ENCODE peak calls at places on chromosomes 7 and 10, in nine cellular contexts. A is lung, T is body of pancreas, K is ovary, S is AG04450, W is mammary epithelial cell, B is lower lobe of right lung, V is Calu3, D is GM13977. P is an unnamed sample.

GRCh38 chr10:100688201-100688600 is 57.2 kb upstream of the PAX2 start:
- DNase-seq in V (no peak), W (no peak), B (no peak), D (no peak), A (no peak), S (no peak), T (no peak), K (no peak), P (no peak)

GRCh38 chr7:159201722-159202330 is 57.2 kb upstream of the VIPR2 start:
- DNase-seq in K (no peak), V (no peak), A (no peak), S (no peak), W (no peak), D (no peak), B (no peak), T (no peak), P (no peak)

GRCh38 chr7:151571471-151571870 is 51.8 kb upstream of the RHEB start:
- DNase-seq in B (no peak), S (no peak), A (no peak), T (no peak), V (no peak), K (no peak), W (no peak), D (no peak), P (no peak)

GRCh38 chr10:31186225-31187010 is 132.6 kb upstream of the ZEB1 start:
- DNase-seq in S (no peak), V (peak), K (no peak), B (no peak), T (no peak), W (peak), D (no peak), A (no peak), P (no peak)

GRCh38 chr10:26665080-26666048 is 32.1 kb upstream of the PDSS1 start:
- DNase-seq in S (no peak), K (no peak), D (no peak), T (no peak), V (no peak), B (no peak), A (no peak), W (no peak), P (no peak)

GRCh38 chr7:141558544-141559183 is 7.5 kb downstream of the AGK start:
- DNase-seq in V (no peak), S (no peak), D (peak), A (no peak), T (no peak), W (peak), K (no peak), B (no peak), P (no peak)

GRCh38 chr10:27019827-27020226 is 80.5 kb downstream of the ANKRD26 start:
- DNase-seq in K (no peak), A (no peak), B (no peak), V (no peak), D (no peak), S (no peak), W (no peak), T (no peak), P (no peak)

GRCh38 chr7:82624337-82624736 is 180.8 kb upstream of the CACNA2D1 start:
- DNase-seq in V (no peak), S (peak), A (no peak), B (no peak), D (no peak), W (peak), K (no peak), T (no peak), P (no peak)

GRCh38 chr7:104196161-104196560 is 11.7 kb downstream of the ORC5 start:
- DNase-seq in S (no peak), V (no peak), A (no peak), B (no peak), W (no peak), K (no peak), D (no peak), T (no peak), P (no peak)

GRCh38 chr10:113139695-113140094 is 189.6 kb downstream of the TCF7L2 start:
- DNase-seq in V (no peak), T (no peak), B (no peak), W (no peak), D (no peak), S (no peak), K (no peak), A (no peak), P (no peak)

GRCh38 chr7:141590666-141591065 is 39.5 kb downstream of the AGK start:
- DNase-seq in W (peak), B (no peak), K (no peak), S (no peak), A (no peak), D (no peak), V (no peak), T (no peak), P (no peak)

GRCh38 chr7:150406565-150407421 is 27.7 kb downstream of the ZNF775 start:
- DNase-seq in B (no peak), S (no peak), K (no peak), D (peak), T (peak), W (no peak), A (no peak), V (peak), P (peak)

GRCh38 chr10:97138174-97138573 is 47.6 kb downstream of the SLIT1 start:
- DNase-seq in S (no peak), W (no peak), K (no peak), A (no peak), B (no peak), V (peak), D (no peak), T (peak), P (no peak)

GRCh38 chr10:32962541-32962940 is 4.5 kb upstream of the ITGB1 start:
- DNase-seq in K (no peak), S (no peak), V (no peak), D (no peak), B (no peak), A (no peak), W (no peak), T (no peak), P (no peak)

GRCh38 chr10:32963102-32963501 is 5.1 kb upstream of the ITGB1 start:
- DNase-seq in V (no peak), A (no peak), D (no peak), W (peak), B (no peak), S (peak), K (no peak), T (no peak), P (no peak)

GRCh38 chr10:32961343-32961891 is 3.4 kb upstream of the ITGB1 start:
- DNase-seq in A (no peak), B (no peak), T (no peak), S (no peak), K (no peak), D (no peak), W (no peak), V (no peak), P (no peak)

GRCh38 chr10:32960022-32960421 is 2.0 kb upstream of the ITGB1 start:
- DNase-seq in B (no peak), S (no peak), V (no peak), T (no peak), D (no peak), K (no peak), W (peak), A (no peak), P (no peak)

DNA sequence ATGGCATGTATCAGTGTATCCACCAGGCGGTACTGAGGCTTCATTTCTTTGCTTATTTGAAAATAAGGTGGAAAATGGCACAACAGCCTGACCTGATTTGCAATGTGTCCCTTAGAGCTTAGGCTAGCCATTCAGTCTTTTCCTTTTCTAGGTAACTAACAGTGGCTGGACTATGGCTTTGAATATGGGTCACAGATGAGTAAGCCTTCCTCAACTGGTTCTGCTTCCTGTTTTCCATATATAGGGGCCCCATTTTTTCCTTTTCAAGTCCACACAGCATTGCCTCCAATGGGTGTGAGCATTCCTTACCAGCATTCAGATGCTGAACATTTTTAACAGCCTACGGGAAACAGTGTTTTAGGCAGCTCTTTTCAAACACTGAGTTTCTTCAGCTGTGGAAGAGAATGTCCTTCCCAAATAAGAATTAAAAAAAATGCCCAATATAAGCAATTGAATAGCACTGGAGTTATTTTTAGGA is 3.9 kb upstream of the ITGB1 start:
- DNase-seq in T (no peak), K (no peak), D (no peak), V (peak), B (no peak), W (peak), A (no peak), S (peak), P (no peak)
- TF ChIP-seq CTCF in T (no peak), K (no peak), D (no peak), V (no peak), B (no peak), W (no peak), A (no peak), S (peak), P (no peak)

DNA sequence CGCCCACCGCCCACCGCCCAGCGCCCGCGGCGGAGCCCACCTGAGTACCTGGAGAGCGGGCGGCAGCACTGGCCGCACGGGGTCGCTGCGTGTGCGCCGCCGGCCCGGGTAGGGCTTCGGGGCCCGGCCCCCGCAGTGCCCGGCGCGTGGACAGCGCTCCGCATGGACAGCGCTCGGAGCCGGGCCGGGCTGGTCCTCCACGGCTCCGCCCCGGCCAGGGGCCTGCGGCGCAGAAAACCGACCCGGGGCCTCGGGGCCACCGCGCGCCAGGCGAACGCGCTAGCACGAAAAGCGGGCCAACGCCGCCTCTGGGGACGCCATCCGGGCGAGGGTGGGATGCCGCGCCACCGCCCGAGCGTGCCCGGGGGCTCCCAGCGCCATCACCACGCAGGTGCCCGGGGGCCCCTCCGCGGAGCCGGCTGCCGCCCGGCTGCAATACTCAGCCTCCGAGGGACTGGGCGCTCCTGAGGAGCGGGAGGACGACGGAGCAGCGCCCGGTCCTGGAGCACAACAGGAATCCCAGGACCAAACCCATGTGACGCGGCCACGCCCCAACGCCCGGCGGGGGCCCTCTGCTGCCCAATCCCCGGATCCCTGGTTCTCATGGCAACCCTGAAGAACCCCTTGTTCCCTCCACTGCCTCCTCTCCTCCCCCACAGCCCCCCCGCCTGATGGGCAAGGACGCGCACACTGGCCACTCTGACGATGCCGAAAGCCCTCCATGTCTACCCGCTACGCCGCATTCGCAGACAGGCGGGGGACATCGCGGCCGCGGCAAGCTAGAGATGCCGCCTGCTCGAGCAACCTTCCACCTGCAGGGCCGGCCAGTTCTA is at the start of gene GRB10:
- DNase-seq in V (peak), S (no peak), T (peak), K (peak), W (no peak), D (no peak), B (peak), A (no peak), P (no peak)
- TF ChIP-seq CTCF in V (peak), S (peak), T (peak), K (no peak), W (no peak), D (peak), B (no peak), A (no peak), P (no peak)

GRCh38 chr10:60735244-60735643 is 43.0 kb upstream of the CDK1 start:
- DNase-seq in S (no peak), A (no peak), D (no peak), W (peak), V (no peak), B (no peak), T (no peak), K (no peak), P (peak)

GRCh38 chr10:60737242-60737641 is 41.0 kb upstream of the CDK1 start:
- DNase-seq in T (no peak), W (no peak), A (no peak), D (no peak), S (no peak), K (no peak), V (peak), B (no peak), P (no peak)

GRCh38 chr10:60734226-60734625 is 44.1 kb upstream of the CDK1 start:
- DNase-seq in V (no peak), T (no peak), S (no peak), D (no peak), B (no peak), W (no peak), A (no peak), K (no peak), P (no peak)

GRCh38 chr10:60742512-60742911 is 35.8 kb upstream of the CDK1 start:
- DNase-seq in B (no peak), S (no peak), V (no peak), T (no peak), A (no peak), W (no peak), D (no peak), K (no peak), P (no peak)

DNA sequence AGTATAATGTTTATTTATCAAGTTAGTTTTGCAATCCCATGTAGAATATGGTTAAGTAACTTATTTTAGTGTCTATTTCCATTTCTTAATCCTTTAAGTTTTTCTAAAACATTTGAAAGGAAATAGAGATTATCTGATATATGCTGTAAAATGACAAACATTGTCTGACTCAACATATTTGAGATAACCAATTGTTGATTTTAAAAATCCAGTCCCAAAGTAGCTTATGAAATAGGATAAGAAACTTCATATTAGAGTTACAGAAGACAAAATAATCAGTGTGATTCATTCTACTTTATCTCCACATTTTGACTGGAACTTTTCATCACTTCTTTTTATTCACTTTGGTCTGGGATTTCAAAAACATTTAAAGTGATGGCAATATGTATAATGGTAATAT is 38.7 kb upstream of the CDK1 start:
- DNase-seq in B (no peak), D (no peak), A (no peak), K (no peak), V (no peak), S (no peak), W (no peak), T (no peak), P (no peak)
- TF ChIP-seq CTCF in B (no peak), D (no peak), A (no peak), K (no peak), V (no peak), S (no peak), W (no peak), T (no peak), P (no peak)

DNA sequence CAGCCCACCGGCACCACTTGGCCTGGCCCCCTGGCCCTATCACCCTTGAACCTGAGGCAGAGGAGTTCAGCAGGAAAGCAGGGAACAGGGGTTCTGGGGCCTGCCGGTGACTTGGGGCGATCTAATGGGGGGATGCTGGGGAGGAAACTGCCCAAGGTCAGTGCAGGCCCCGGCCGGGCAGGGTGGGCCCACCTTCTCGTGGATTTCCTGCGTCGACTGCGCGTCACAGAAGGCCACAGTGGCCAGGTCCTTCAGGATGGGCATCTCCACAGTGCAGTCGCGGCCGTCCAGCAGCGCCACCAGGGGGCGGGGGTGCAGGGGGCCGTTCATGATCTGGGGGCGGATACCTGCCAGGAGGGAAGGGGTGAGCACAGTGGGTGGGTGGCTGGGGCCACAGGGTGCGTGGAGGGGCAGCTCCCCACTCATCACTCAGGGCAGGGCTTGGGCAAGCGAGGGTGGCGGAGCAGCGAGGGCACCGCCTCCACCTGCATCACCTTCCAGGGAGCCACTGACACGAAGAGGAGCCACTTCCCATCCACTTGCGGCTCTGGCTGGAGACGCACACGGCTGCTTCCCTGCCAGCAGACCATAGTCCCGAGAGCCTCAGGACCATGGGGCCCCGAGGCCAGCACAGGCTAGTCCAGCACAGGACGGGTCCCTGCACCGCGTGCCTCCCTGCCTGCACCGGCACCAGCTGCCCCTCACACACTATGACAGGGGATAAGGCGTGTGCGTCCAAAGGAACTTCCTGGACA is 61.4 kb downstream of the ZRANB1 start:
- DNase-seq in B (peak), V (no peak), K (peak), S (no peak), D (no peak), T (peak), A (no peak), W (no peak), P (no peak)
- TF ChIP-seq CTCF in B (no peak), V (no peak), K (no peak), S (no peak), D (no peak), T (no peak), A (no peak), W (no peak), P (no peak)

GRCh38 chr10:130934333-130935035 is 377.0 kb downstream of the TCERG1L start:
- DNase-seq in T (no peak), K (peak), A (no peak), V (no peak), B (no peak), D (no peak), W (no peak), S (no peak), P (no peak)

GRCh38 chr10:130935897-130936550 is 375.5 kb downstream of the TCERG1L start:
- DNase-seq in V (no peak), A (no peak), D (no peak), K (no peak), T (no peak), S (no peak), W (no peak), B (no peak), P (no peak)

GRCh38 chr10:130936844-130937243 is 374.7 kb downstream of the TCERG1L start:
- DNase-seq in S (no peak), K (no peak), V (no peak), B (no peak), T (no peak), D (no peak), W (no peak), A (no peak), P (no peak)

GRCh38 chr10:130933008-130933390 is 378.5 kb downstream of the TCERG1L start:
- DNase-seq in D (no peak), A (no peak), V (no peak), T (no peak), W (no peak), B (no peak), S (no peak), K (no peak), P (no peak)

DNA sequence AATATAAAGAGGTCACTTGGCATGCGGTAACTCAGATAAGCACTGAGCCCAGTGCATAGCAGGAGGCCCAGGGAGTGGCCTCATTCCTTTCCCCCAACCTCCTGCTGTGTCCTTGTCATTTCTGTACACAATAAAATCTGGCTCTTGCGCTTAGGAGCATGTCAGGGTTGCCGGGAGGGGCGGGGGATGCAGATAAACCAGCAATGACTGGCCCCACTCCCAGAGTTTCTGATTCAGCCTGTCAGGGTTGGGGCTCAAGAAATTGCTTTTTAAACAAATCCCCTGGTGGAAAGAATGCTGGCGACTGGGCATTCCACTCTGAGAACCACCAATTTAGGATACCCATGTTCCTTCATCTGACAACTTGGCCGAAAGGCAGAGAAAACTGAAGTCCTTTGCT is 376.5 kb downstream of the TCERG1L start:
- DNase-seq in B (no peak), D (no peak), S (no peak), W (no peak), V (no peak), A (no peak), K (peak), T (peak), P (no peak)
- TF ChIP-seq CTCF in B (no peak), D (no peak), S (no peak), W (no peak), V (no peak), A (no peak), K (peak), T (no peak), P (no peak)

DNA sequence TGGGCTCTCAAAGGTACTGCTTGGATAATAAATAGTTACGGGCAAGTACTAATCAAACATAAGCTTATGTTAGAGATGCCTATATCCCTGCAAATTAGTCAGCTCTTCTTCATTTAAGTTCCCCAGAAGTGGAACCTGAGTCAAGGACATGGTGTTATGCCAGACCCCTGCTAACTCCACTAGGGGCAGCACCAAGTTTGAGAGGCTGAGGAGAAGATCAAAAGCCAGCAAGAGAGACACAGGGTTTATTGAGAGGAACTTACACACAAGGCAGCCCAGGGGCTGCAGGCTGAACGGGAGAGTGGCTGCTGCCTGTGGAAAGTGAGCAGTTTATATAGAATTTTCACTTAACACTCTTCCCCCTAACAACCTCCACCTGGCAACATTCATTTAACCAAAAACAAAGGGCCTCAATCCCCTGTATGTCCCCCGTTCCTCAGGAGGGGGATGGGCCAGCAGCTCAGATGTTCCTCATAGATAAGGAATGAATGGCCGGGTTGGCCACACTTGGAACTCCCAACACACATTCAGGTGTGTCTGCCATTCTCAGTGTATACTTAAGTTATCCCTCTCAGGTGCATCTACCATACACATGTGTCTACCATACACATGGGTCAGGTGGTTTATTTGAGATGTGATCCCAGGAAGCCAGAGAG is 62.6 kb upstream of the GHITM start:
- DNase-seq in K (no peak), D (peak), S (peak), W (no peak), V (no peak), T (no peak), A (no peak), B (no peak), P (no peak)
- TF ChIP-seq CTCF in K (no peak), D (peak), S (peak), W (no peak), V (no peak), T (no peak), A (no peak), B (no peak), P (no peak)

GRCh38 chr10:6659451-6659850 is 79.4 kb upstream of the PRKCQ start:
- DNase-seq in T (no peak), B (no peak), K (no peak), V (no peak), A (no peak), D (no peak), S (no peak), W (no peak), P (no peak)

GRCh38 chr10:6660460-6660859 is 80.4 kb upstream of the PRKCQ start:
- DNase-seq in A (no peak), B (no peak), V (no peak), K (no peak), S (no peak), T (no peak), W (no peak), D (no peak), P (no peak)

GRCh38 chr10:6657669-6658068 is 77.6 kb upstream of the PRKCQ start:
- DNase-seq in K (no peak), S (no peak), A (no peak), B (no peak), D (no peak), V (no peak), T (no peak), W (no peak), P (no peak)
- TF ChIP-seq CTCF in K (no peak), S (no peak), A (no peak), B (no peak), D (no peak), V (no peak), T (no peak), W (no peak), P (no peak)